ENCODE peak calls at places on chromosome 16, in eight cellular contexts. C is H9, N is SK-N-SH, M is fibroblast of lung, B is neural progenitor cell, J is osteoblast, S is endothelial cell of umbilical vein, P is hepatocyte. F is an unnamed sample.

GRCh38 chr16:53605356-53605755 is 98.3 kb downstream of the RPGRIP1L start:
- DNase-seq in C (no peak), N (no peak), M (no peak), B (no peak), J (no peak), S (no peak), P (no peak), F (no peak)

GRCh38 chr16:50604610-50605009 is 56.4 kb downstream of the NKD1 start:
- DNase-seq in C (no peak), N (no peak), M (no peak), B (no peak), J (no peak), S (no peak), P (no peak), F (no peak)

GRCh38 chr16:53111078-53111776 is 56.4 kb downstream of the CHD9 start:
- DNase-seq in C (no peak), N (no peak), M (peak; percentile 35), B (no peak), J (peak; percentile 36), S (no peak), P (no peak), F (no peak)

GRCh38 chr16:62585041-62585545 is 548.9 kb upstream of the CDH8 start:
- DNase-seq in C (no peak), N (no peak), M (no peak), B (no peak), J (no peak), S (no peak), P (no peak), F (no peak)

GRCh38 chr16:1989826-1990335 is at the start of gene SYNGR3:
- DNase-seq in C (no peak), N (peak; percentile 86), M (no peak), B (peak; percentile 71), J (no peak), S (no peak), P (peak; percentile 56), F (no peak)

GRCh38 chr16:82263456-82264159 is 93.6 kb upstream of the MPHOSPH6 start:
- DNase-seq in C (peak; percentile 61), N (peak; percentile 51), M (peak; percentile 33), B (peak; percentile 80), J (peak; percentile 79), S (peak; percentile 55), P (peak; percentile 77), F (no peak)

GRCh38 chr16:81879625-81880024 is 100.5 kb downstream of the PLCG2 start:
- DNase-seq in C (no peak), N (no peak), M (no peak), B (peak; percentile 16), J (no peak), S (no peak), P (no peak), F (no peak)

GRCh38 chr16:30066882-30067583 is 1.5 kb downstream of the ALDOA start:
- DNase-seq in C (no peak), N (peak; percentile 12), M (no peak), B (no peak), J (peak; percentile 72), S (no peak), P (no peak), F (no peak)

GRCh38 chr16:24853830-24854229 is 8.1 kb downstream of the SLC5A11 start:
- DNase-seq in C (no peak), N (peak; percentile 75), M (peak; percentile 49), B (no peak), J (peak; percentile 90), S (peak; percentile 63), P (peak; percentile 49), F (no peak)

GRCh38 chr16:68910051-68910450 is 66.7 kb downstream of the TANGO6 start:
- DNase-seq in C (no peak), N (no peak), M (no peak), B (peak; percentile 47), J (no peak), S (no peak), P (no peak), F (no peak)

GRCh38 chr16:20175358-20175757 is 101.7 kb upstream of the GPR139 start:
- DNase-seq in C (no peak), N (no peak), M (no peak), B (no peak), J (no peak), S (no peak), P (no peak), F (no peak)

DNA sequence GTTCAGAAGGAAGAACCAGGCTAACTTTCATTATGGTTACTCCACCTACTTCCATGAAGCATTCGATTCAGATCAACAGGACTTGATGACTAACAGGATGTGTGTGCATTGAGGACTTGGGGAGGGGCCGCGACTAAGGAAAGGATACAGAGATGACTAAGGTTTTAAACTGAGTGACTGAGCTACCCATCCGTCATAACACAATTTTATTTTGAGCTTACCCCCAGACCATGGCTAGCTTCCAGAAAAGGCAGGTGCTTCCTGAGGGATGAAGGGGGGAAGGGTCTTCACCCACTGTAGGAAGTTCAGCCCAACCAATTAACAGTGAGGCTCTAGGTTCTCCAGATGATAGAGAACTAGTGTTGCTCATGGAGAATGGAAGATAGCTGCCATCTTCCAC is 2.6 kb upstream of the CDYL2 start:
- DNase-seq in C (no peak), N (no peak), M (peak; percentile 81), B (no peak), J (peak; percentile 96), S (peak; percentile 98), P (no peak), F (no peak)
- H3K4me2 ChIP-seq in C (no peak overlapping the region), N (peak overlapping the region; percentile 41), M (no peak overlapping the region), B (no peak overlapping the region), J (peak overlapping the region; percentile 59), S (peak overlapping the region; percentile 82), P (no peak overlapping the region), F (no peak overlapping the region)

DNA sequence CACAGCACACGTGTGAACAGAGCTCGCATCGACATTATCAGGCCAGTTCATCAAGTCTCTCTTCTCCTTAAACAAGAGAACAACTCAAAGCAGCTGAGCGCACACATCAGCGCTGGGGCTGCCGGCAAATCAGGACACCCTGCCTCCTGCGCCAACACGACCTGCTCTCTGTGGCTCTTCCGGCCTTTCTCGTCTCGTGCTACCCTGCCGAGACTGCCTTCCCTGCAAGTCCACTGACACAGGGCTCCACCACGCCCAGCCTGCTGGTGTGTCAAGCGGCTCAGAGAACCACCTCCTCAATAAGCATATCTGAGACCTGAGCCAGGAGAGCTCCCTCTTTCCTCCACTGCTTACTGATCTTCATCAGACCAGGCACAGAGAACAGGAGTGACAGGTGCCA is 96.9 kb downstream of the ZNF778 start:
- DNase-seq in C (no peak), N (no peak), M (no peak), B (no peak), J (peak; percentile 58), S (no peak), P (no peak), F (no peak)
- H3K4me1 ChIP-seq in C (peaks cover 4% of the 10 kb centered on the region), N (peaks cover 40% of the 10 kb centered on the region), M (peaks cover 28% of the 10 kb centered on the region), B (no peaks in the 10 kb centered on the region), J (peaks cover 28% of the 10 kb centered on the region), S (peaks cover 49% of the 10 kb centered on the region), P (peaks cover 8% of the 10 kb centered on the region), F (peaks cover 60% of the 10 kb centered on the region)

DNA sequence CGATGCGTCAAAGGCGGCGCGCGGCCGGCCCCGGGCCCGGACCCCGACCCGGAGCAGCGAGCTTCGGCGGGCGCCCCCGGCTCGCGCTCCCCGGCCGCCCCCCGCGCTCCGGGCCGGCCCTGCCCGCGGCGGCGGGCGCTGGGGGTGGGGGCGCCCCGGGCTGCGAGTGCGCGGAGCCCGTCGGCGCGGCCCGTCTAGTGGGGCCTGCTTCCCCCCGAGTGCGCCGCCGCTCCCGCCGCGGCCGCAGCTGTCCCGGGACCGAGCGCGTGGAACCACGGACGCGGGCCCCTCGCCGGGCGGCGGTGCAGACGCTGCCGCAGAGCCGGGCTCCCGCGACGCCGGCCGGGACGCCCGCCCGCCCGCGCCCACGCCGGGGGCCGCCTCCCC is 308 bp downstream of the ADCY9 start:
- DNase-seq in C (no peak), N (no peak), M (no peak), B (no peak), J (no peak), S (no peak), P (no peak), F (no peak)
- TF ChIP-seq CTCF in C (no peak), N (no peak), M (no peak), B (no peak), J (no peak), S (no peak), P (no peak), F (no peak)

DNA sequence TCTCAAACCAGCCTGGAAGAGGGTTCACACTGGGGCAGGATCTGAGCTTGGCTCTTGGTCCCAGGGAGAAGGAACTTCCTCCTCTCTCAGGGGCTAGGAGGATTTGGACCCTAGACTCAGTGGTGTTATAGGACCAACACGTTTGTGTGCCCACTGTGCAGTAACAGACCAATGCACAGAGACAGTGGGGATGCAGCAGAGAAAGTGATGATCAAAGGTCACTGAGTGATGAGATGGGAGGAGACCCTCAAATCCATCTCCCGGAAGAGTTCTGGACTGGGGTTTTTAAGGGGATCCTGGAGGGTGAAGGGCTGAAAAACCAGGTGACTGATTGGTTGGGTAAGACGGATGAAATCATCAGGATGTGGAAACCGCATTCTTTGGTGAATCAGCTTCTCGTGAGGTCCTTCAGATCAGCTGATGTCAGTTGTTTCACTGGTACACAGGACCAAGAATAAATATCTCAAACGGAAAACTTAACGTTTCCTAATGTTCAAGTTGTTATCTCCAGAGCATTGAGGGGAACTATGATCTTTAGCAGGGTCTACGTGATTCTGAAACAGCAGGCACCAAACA is 3.3 kb upstream of the VAC14 start:
- DNase-seq in C (no peak), N (no peak), M (peak; percentile 92), B (no peak), J (peak; percentile 90), S (peak; percentile 34), P (no peak), F (no peak)
- H3K4me2 ChIP-seq in C (no peak overlapping the region), N (no peak overlapping the region), M (no peak overlapping the region), B (no peak overlapping the region), J (peak overlapping the region; percentile 75), S (no peak overlapping the region), P (no peak overlapping the region), F (peak overlapping the region; percentile 29)

DNA sequence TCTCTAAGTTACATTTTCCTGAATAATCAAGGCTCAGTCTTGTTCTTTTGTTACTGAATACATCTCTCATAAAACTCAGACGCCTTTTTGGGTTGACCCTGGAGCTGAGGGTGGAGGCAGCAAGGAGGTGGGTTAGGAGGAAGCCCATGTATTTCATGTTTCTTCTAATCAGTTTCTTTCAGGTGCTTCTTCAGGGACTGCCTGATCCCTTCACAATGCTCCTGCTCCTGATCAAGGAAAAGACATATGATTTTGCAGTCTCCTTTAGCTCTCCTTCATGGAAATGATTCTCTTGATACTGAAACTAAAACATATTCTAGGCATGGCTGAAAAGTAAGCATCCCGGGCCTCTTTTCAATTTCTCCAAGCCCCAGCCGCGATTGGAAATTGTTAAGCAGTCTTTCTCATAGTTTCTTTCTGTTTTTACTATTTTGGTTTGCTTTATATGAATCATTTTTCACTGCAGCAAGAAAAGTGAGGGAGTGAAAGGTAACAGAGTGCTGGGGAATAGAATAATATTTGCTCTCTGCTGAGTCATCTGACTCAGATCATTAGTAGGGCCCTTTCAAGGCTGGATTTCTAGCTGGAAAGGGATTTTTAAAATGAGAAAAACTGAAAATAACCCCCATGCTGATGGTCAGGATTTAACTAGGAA is 730.7 kb downstream of the CDH11 start:
- DNase-seq in C (no peak), N (no peak), M (peak; percentile 65), B (no peak), J (no peak), S (peak; percentile 59), P (no peak), F (no peak)
- H3K4me1 ChIP-seq in C (no peaks in the 10 kb centered on the region), N (peaks cover 11% of the 10 kb centered on the region), M (no peaks in the 10 kb centered on the region), B (no peaks in the 10 kb centered on the region), J (peaks cover 28% of the 10 kb centered on the region), S (peaks cover 12% of the 10 kb centered on the region), P (peaks cover 5% of the 10 kb centered on the region), F (no peaks in the 10 kb centered on the region)